ENCODE peak calls at places on chromosomes 1 and 21, in eight cellular contexts. Q is heart right ventricle; Y is RPMI7951; A is foreskin keratinocyte; W is lung; O is left lung; E is progenitor cell of endocrine pancreas; B is stimulated activated naive CD8-positive, alpha-beta T cell treated with anti-CD3 and anti-CD28 coated beads, Interleukin-15, Interleukin-2, amounts not matched to agents 100 U/mL and 50 U/mL, for 24 hours. J is an unnamed sample.

GRCh38 chr1:39485046-39485803 is 6.2 kb upstream of the BMP8A start:
- DNase-seq in A (no peak), B (no peak), E (no peak), Y (no peak), O (no peak), Q (peak), W (no peak), J (peak)

GRCh38 chr1:42723511-42723910 is 16.5 kb downstream of the CLDN19 start:
- DNase-seq in Q (no peak), A (peak), E (no peak), B (no peak), O (no peak), Y (peak), W (no peak), J (no peak)

GRCh38 chr1:101235696-101236545 is 898 bp upstream of the S1PR1 start:
- DNase-seq in O (peak), W (peak), A (peak), B (peak), Q (peak), E (peak), Y (peak), J (peak)

GRCh38 chr1:151858030-151858746 is 4.7 kb upstream of the THEM5 start:
- DNase-seq in E (no peak), B (no peak), A (peak), O (no peak), Q (no peak), W (no peak), Y (no peak), J (no peak)

GRCh38 chr1:155083865-155084721 is 5.5 kb downstream of the EFNA3 start:
- DNase-seq in W (no peak), Q (peak), E (no peak), A (peak), O (peak), Y (peak), B (peak), J (no peak)

GRCh38 chr1:51960262-51960661 is 30.2 kb downstream of the RAB3B start:
- DNase-seq in O (no peak), Q (no peak), W (no peak), B (no peak), A (no peak), Y (no peak), E (no peak), J (no peak)

GRCh38 chr1:11383553-11384169 is 95.3 kb upstream of the DISP3 start:
- DNase-seq in E (no peak), A (peak), Y (peak), W (no peak), B (peak), O (no peak), Q (no peak), J (no peak)

GRCh38 chr1:15833842-15834405 is 13.6 kb upstream of the SPEN start:
- DNase-seq in Q (no peak), Y (no peak), B (no peak), O (no peak), A (no peak), E (no peak), W (no peak), J (no peak)

GRCh38 chr1:112909847-112910246 is 46.1 kb downstream of the SLC16A1 start:
- DNase-seq in A (no peak), W (no peak), Q (no peak), B (no peak), O (no peak), Y (no peak), E (no peak), J (no peak)

GRCh38 chr21:29208666-29209059 is 78.2 kb downstream of the MAP3K7CL start:
- DNase-seq in Q (no peak), W (no peak), Y (peak), E (no peak), O (no peak), B (no peak), A (peak), J (no peak)

GRCh38 chr1:103056423-103056822 is 51.9 kb downstream of the COL11A1 start:
- DNase-seq in Q (no peak), E (no peak), B (no peak), Y (no peak), W (no peak), A (no peak), O (no peak), J (no peak)

GRCh38 chr1:160260436-160261382 is 1.6 kb downstream of the DCAF8 start:
- DNase-seq in Q (peak), Y (peak), W (no peak), E (no peak), O (no peak), B (no peak), A (peak), J (no peak)

GRCh38 chr1:7290971-7291970 is 479.8 kb upstream of the VAMP3 start:
- DNase-seq in E (no peak), O (no peak), Q (peak), B (no peak), W (peak), Y (peak), A (no peak), J (peak)

GRCh38 chr1:38803647-38804046 is 55.9 kb downstream of the RRAGC start:
- DNase-seq in A (peak), Q (no peak), E (no peak), W (no peak), Y (no peak), O (no peak), B (no peak), J (no peak)

GRCh38 chr1:31183927-31184554 is 55.6 kb downstream of the NKAIN1 start:
- DNase-seq in Q (peak), Y (peak), W (no peak), O (no peak), B (peak), E (peak), A (no peak), J (no peak)

GRCh38 chr1:202058001-202058908 is 47.9 kb downstream of the ELF3 start:
- DNase-seq in Y (peak), E (no peak), W (no peak), B (no peak), O (peak), A (peak), Q (no peak), J (no peak)

GRCh38 chr1:37932759-37933158 is 14.1 kb downstream of the INPP5B start:
- DNase-seq in A (peak), Y (peak), E (no peak), O (no peak), Q (no peak), B (no peak), W (no peak), J (no peak)

GRCh38 chr1:92795166-92795565 is 10.3 kb upstream of the EVI5 start:
- DNase-seq in O (no peak), A (no peak), E (no peak), W (no peak), Y (peak), Q (no peak), B (no peak), J (no peak)

GRCh38 chr1:184075040-184076029 is 23.8 kb downstream of the TSEN15 start:
- DNase-seq in Q (peak), W (no peak), Y (peak), B (no peak), A (peak), O (no peak), E (no peak), J (no peak)

GRCh38 chr1:1199961-1200875 is 6.2 kb downstream of the TNFRSF18 start:
- DNase-seq in Q (no peak), E (no peak), W (no peak), A (no peak), Y (no peak), O (peak), B (no peak), J (peak)

J was measured in left cardiac atrium.